ENCODE peak calls at places on chromosomes 6 and 20, in ten cellular contexts. X is neural progenitor cell; N is GM23248; T is CD8-positive, alpha-beta memory T cell; Q is endodermal cell; R is cardiac muscle cell; A is trophoblast cell; I is heart right ventricle; Y is H1; L is pancreas. E is an unnamed sample.

GRCh38 chr6:11411592-11411991 is 126.0 kb upstream of the TMEM170B start:
- DNase-seq in T (no peak), R (no peak), L (no peak), I (no peak), A (no peak), Q (no peak), N (no peak), Y (no peak), X (no peak), E (no peak)

GRCh38 chr6:161618816-161619454 is 345.1 kb upstream of the AGPAT4 start:
- DNase-seq in R (peak; percentile 59), Y (peak; percentile 31), N (peak; percentile 87), L (peak; percentile 30), I (no peak), T (no peak), X (peak; percentile 78), Q (peak; percentile 88), A (peak; percentile 56), E (peak; percentile 41)

GRCh38 chr6:125526007-125526720 is 223.3 kb upstream of the HEY2 start:
- DNase-seq in T (no peak), R (no peak), X (no peak), I (no peak), L (no peak), A (no peak), N (no peak), Q (no peak), Y (no peak), E (no peak)

GRCh38 chr6:27073441-27073840 is 174.1 kb upstream of the PRSS16 start:
- DNase-seq in N (no peak), R (no peak), L (no peak), A (no peak), Y (no peak), X (no peak), I (no peak), T (no peak), Q (no peak), E (no peak)

GRCh38 chr6:128327890-128328289 is 192.5 kb downstream of the PTPRK start:
- DNase-seq in R (peak; percentile 14), A (peak; percentile 82), T (peak; percentile 29), X (peak; percentile 52), Q (peak; percentile 49), N (peak; percentile 48), Y (no peak), L (no peak), I (no peak), E (peak; percentile 29)

GRCh38 chr6:135088818-135089809 is 34.5 kb upstream of the HBS1L start:
- DNase-seq in N (peak; percentile 71), I (no peak), L (no peak), Q (no peak), Y (no peak), X (peak; percentile 18), T (peak; percentile 31), A (peak; percentile 16), R (no peak), E (peak; percentile 1)

GRCh38 chr20:58303547-58303946 is 6.0 kb upstream of the RAB22A start:
- DNase-seq in Y (no peak), I (no peak), X (no peak), N (peak; percentile 10), A (no peak), L (no peak), Q (no peak), T (no peak), R (no peak), E (no peak)

GRCh38 chr6:90993771-90994170 is 406.9 kb upstream of the MAP3K7 start:
- DNase-seq in Y (no peak), A (no peak), N (no peak), Q (no peak), R (no peak), L (no peak), X (no peak), T (no peak), I (no peak), E (no peak)

GRCh38 chr6:143513410-143513809 is 1.9 kb upstream of the FUCA2 start:
- DNase-seq in T (peak; percentile 21), Y (no peak), Q (peak; percentile 92), X (peak; percentile 59), N (peak; percentile 36), A (no peak), R (peak; percentile 12), L (no peak), I (peak; percentile 25), E (no peak)

GRCh38 chr6:20605581-20605980 is 71.3 kb downstream of the CDKAL1 start:
- DNase-seq in Y (no peak), X (no peak), Q (no peak), A (no peak), I (no peak), N (peak; percentile 52), L (no peak), T (no peak), R (no peak), E (no peak)

GRCh38 chr6:162184465-162184864 is 543.1 kb downstream of the PRKN start:
- DNase-seq in R (no peak), Q (no peak), X (no peak), I (no peak), A (peak; percentile 18), L (no peak), N (no peak), T (no peak), Y (no peak), E (no peak)

GRCh38 chr6:29647927-29648642 is 8.8 kb upstream of the MOG start:
- DNase-seq in R (peak; percentile 56), A (peak; percentile 67), X (peak; percentile 40), Y (no peak), L (no peak), T (no peak), Q (no peak), N (peak; percentile 73), I (no peak), E (no peak)

GRCh38 chr20:2816583-2817340 is 598 bp downstream of the TMEM239 start:
- DNase-seq in Y (no peak), T (no peak), L (no peak), A (no peak), X (peak; percentile 33), Q (peak; percentile 83), N (no peak), I (no peak), R (no peak), E (no peak)

GRCh38 chr20:37803476-37804307 is 99.2 kb upstream of the VSTM2L start:
- DNase-seq in L (no peak), Y (no peak), X (no peak), A (no peak), N (no peak), T (no peak), R (no peak), I (no peak), Q (no peak), E (no peak)

GRCh38 chr20:32521780-32522524 is 63.2 kb downstream of the NOL4L start:
- DNase-seq in R (peak; percentile 89), I (peak; percentile 71), X (peak; percentile 94), N (peak; percentile 76), Y (peak; percentile 54), T (peak; percentile 55), A (peak; percentile 81), L (peak; percentile 62), Q (peak; percentile 94), E (peak; percentile 73)

GRCh38 chr6:106477790-106478189 is 117.3 kb downstream of the CRYBG1 start:
- DNase-seq in X (no peak), T (peak; percentile 2), R (no peak), I (no peak), A (no peak), N (no peak), Y (no peak), Q (no peak), L (no peak), E (no peak)

GRCh38 chr6:2750832-2751231 is at the start of gene MYLK4:
- DNase-seq in I (no peak), Q (no peak), L (no peak), R (no peak), N (no peak), T (no peak), X (no peak), A (no peak), Y (no peak), E (no peak)

GRCh38 chr6:6004147-6004995 is 2.4 kb downstream of the NRN1 start:
- DNase-seq in A (peak; percentile 34), L (no peak), N (peak; percentile 61), I (no peak), Y (no peak), Q (peak; percentile 67), X (peak; percentile 67), R (no peak), T (no peak), E (no peak)

GRCh38 chr6:90000864-90001731 is 106.8 kb downstream of the GJA10 start:
- DNase-seq in Q (no peak), Y (no peak), I (no peak), X (no peak), N (peak; percentile 37), R (no peak), T (no peak), A (no peak), L (no peak), E (no peak)

GRCh38 chr20:31392836-31393235 is 2.4 kb upstream of the DEFB119 start:
- DNase-seq in L (no peak), A (no peak), I (no peak), T (no peak), X (no peak), Q (no peak), N (no peak), Y (no peak), R (no peak), E (no peak)
- H3K9me3 ChIP-seq in L (no peaks in the 10 kb centered on the region), A (peaks cover 29% of the 10 kb centered on the region), I (no peaks in the 10 kb centered on the region), T (no peaks in the 10 kb centered on the region), X (peaks cover 7% of the 10 kb centered on the region), Q (peaks cover 61% of the 10 kb centered on the region), N (no peaks in the 10 kb centered on the region), Y (peaks cover 66% of the 10 kb centered on the region), R (no peaks in the 10 kb centered on the region), E (peaks cover 18% of the 10 kb centered on the region)

GRCh38 chr6:167988945-167989841 is 8.3 kb upstream of the KIF25 start:
- DNase-seq in R (no peak), X (no peak), Y (no peak), L (no peak), A (no peak), N (no peak), Q (no peak), I (no peak), T (no peak), E (no peak)
- H3K9me3 ChIP-seq in R (no peaks in the 10 kb centered on the region), X (no peaks in the 10 kb centered on the region), Y (no peaks in the 10 kb centered on the region), L (no peaks in the 10 kb centered on the region), A (peaks cover 4% of the 10 kb centered on the region), N (no peaks in the 10 kb centered on the region), Q (peaks cover 6% of the 10 kb centered on the region), I (no peaks in the 10 kb centered on the region), T (no peaks in the 10 kb centered on the region), E (no peaks in the 10 kb centered on the region)

DNA sequence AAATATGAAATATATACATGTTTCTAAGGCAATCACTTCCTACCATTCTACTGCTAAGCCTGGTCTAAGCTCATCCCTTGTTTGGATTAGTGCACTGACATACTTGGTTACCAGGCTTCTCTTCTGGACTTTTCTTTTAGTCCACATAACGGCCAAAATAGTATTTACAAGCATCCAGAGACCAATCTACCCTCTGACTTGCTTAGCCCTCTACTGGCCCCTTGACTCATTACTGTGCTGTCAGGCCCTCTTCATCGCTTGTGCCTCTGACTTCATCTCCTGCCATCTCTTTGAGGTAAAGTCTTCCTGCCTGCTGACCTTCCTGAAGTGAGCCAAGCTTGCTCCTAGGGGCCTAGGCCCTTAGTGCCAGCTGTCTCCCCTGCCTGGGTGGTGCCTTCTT is 35.1 kb downstream of the TULP4 start:
- DNase-seq in T (no peak), X (no peak), R (no peak), L (no peak), A (no peak), I (no peak), Q (no peak), N (no peak), Y (no peak), E (no peak)
- H3K9me3 ChIP-seq in T (no peaks in the 10 kb centered on the region), X (peaks cover 7% of the 10 kb centered on the region), R (no peaks in the 10 kb centered on the region), L (no peaks in the 10 kb centered on the region), A (peaks cover 23% of the 10 kb centered on the region), I (no peaks in the 10 kb centered on the region), Q (peaks cover 89% of the 10 kb centered on the region), N (no peaks in the 10 kb centered on the region), Y (peaks cover 29% of the 10 kb centered on the region), E (no peaks in the 10 kb centered on the region)

GRCh38 chr20:31308535-31309162 is at the start of gene DEFB116:
- DNase-seq in I (no peak), T (no peak), R (no peak), X (no peak), N (no peak), L (no peak), Y (no peak), A (no peak), Q (no peak), E (no peak)
- H3K9me3 ChIP-seq in I (no peaks in the 10 kb centered on the region), T (no peaks in the 10 kb centered on the region), R (no peaks in the 10 kb centered on the region), X (peaks cover 52% of the 10 kb centered on the region), N (no peaks in the 10 kb centered on the region), L (no peaks in the 10 kb centered on the region), Y (peaks cover 84% of the 10 kb centered on the region), A (peaks cover 5% of the 10 kb centered on the region), Q (peaks cover 89% of the 10 kb centered on the region), E (peaks cover 7% of the 10 kb centered on the region)

E was measured in iPS DF 6.9.